ENCODE peak calls at places on chromosome X, in seven cellular contexts. One of them, this sample, is unnamed.
A peak's percentile ranks its signal among the peaks of the same experiment; 100 is the strongest.

GRCh38 chrX:153966841-153967535 is 4.6 kb downstream of the HCFC1 start:
- DNase-seq in lower lobe of right lung: no peak
- DNase-seq in fibroblast of lung: peak; percentile 15
- DNase-seq in testis: no peak
- DNase-seq in mesendoderm: no peak
- DNase-seq in lung: no peak
- DNase-seq in neural progenitor cell: no peak
- DNase-seq in this sample: no peak

GRCh38 chrX:66163849-66164401 is at the start of gene HEPH:
- DNase-seq in lower lobe of right lung: no peak
- DNase-seq in lung: no peak
- DNase-seq in fibroblast of lung: peak; percentile 52
- DNase-seq in testis: peak; percentile 15
- DNase-seq in neural progenitor cell: peak; percentile 65
- DNase-seq in mesendoderm: peak; percentile 91
- DNase-seq in this sample: no peak

GRCh38 chrX:129540068-129540653 is at the start of gene OCRL:
- DNase-seq in testis: peak; percentile 75
- DNase-seq in lower lobe of right lung: peak; percentile 81
- DNase-seq in lung: peak; percentile 73
- DNase-seq in fibroblast of lung: peak; percentile 58
- DNase-seq in neural progenitor cell: peak; percentile 84
- DNase-seq in mesendoderm: peak; percentile 75
- DNase-seq in this sample: peak; percentile 21

GRCh38 chrX:132694331-132694823 is 205.5 kb upstream of the MBNL3 start:
- DNase-seq in lower lobe of right lung: no peak
- DNase-seq in neural progenitor cell: no peak
- DNase-seq in testis: no peak
- DNase-seq in lung: no peak
- DNase-seq in mesendoderm: peak; percentile 14
- DNase-seq in fibroblast of lung: no peak
- DNase-seq in this sample: no peak

GRCh38 chrX:18994713-18995112 is 10.8 kb upstream of the PHKA2 start:
- DNase-seq in fibroblast of lung: peak; percentile 88
- DNase-seq in lung: no peak
- DNase-seq in neural progenitor cell: no peak
- DNase-seq in testis: no peak
- DNase-seq in lower lobe of right lung: no peak
- DNase-seq in mesendoderm: no peak
- DNase-seq in this sample: no peak

GRCh38 chrX:5867778-5868177 is 360.9 kb downstream of the NLGN4X start:
- DNase-seq in testis: no peak
- DNase-seq in lower lobe of right lung: no peak
- DNase-seq in fibroblast of lung: no peak
- DNase-seq in neural progenitor cell: no peak
- DNase-seq in lung: no peak
- DNase-seq in mesendoderm: no peak
- DNase-seq in this sample: no peak

GRCh38 chrX:143683486-143683885 is 37.1 kb downstream of the SPANXN2 start:
- DNase-seq in fibroblast of lung: no peak
- DNase-seq in lower lobe of right lung: no peak
- DNase-seq in lung: no peak
- DNase-seq in testis: no peak
- DNase-seq in neural progenitor cell: peak; percentile 1
- DNase-seq in mesendoderm: no peak
- DNase-seq in this sample: no peak

GRCh38 chrX:130166503-130166777 is 799 bp upstream of the AIFM1 start:
- DNase-seq in lower lobe of right lung: no peak
- DNase-seq in fibroblast of lung: no peak
- DNase-seq in lung: no peak
- DNase-seq in testis: no peak
- DNase-seq in mesendoderm: no peak
- DNase-seq in neural progenitor cell: no peak
- DNase-seq in this sample: no peak

GRCh38 chrX:78747471-78747870 is at the start of gene LPAR4:
- DNase-seq in lung: no peak
- DNase-seq in mesendoderm: peak; percentile 74
- DNase-seq in fibroblast of lung: peak; percentile 42
- DNase-seq in neural progenitor cell: peak; percentile 88
- DNase-seq in testis: peak; percentile 13
- DNase-seq in lower lobe of right lung: no peak
- DNase-seq in this sample: no peak

GRCh38 chrX:43805579-43805978 is 76.7 kb downstream of the MAOB start:
- DNase-seq in testis: no peak
- DNase-seq in fibroblast of lung: peak; percentile 10
- DNase-seq in neural progenitor cell: no peak
- DNase-seq in lower lobe of right lung: no peak
- DNase-seq in mesendoderm: no peak
- DNase-seq in lung: no peak
- DNase-seq in this sample: no peak

GRCh38 chrX:121221321-121221977 is 174.0 kb downstream of the GLUD2 start:
- DNase-seq in lung: no peak
- DNase-seq in mesendoderm: no peak
- DNase-seq in fibroblast of lung: no peak
- DNase-seq in lower lobe of right lung: no peak
- DNase-seq in neural progenitor cell: no peak
- DNase-seq in testis: no peak
- DNase-seq in this sample: no peak

DNA sequence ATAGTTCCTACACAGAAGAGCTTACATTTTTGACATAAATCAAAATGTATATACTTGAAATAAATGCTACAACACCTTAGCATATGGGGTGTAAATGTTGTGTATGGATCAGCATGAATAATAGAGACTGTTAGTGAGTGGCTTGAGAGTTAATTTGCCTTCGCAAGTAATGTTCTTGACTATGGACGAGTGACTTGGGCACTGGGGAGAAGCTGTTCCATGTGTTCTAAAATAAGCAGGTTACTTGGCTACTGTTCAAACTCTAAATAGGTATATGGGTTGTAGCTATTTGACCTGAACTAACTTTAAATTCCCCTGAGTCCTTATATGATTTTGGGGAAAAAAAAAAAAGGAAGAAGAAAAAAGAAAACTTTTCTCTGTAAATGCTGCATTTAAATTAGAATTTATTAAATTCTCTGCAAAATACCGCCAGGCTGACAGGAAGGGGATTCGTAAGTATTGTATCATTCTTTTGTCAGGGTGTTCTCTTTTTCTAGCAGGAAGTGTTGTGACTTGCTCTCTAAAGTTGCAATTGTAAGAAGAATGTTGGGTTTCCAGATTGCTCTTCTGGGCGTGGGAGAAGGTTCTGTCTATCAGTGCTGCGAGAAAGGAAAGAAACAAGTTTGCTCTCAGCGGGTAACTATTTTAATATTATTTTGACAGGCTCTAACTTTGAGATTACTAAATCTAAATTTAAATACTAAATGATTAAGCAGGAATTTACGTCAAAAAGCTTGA is 32.2 kb downstream of the PLS3 start:
- DNase-seq in lower lobe of right lung: no peak
- DNase-seq in testis: peak; percentile 52
- DNase-seq in lung: no peak
- DNase-seq in mesendoderm: peak; percentile 66
- DNase-seq in fibroblast of lung: peak; percentile 68
- DNase-seq in neural progenitor cell: no peak
- DNase-seq in this sample: no peak
- H3K4me3 ChIP-seq in lower lobe of right lung: peak overlapping the region; percentile 39
- H3K4me3 ChIP-seq in testis: no peak overlapping the region
- H3K4me3 ChIP-seq in lung: no peak overlapping the region
- H3K4me3 ChIP-seq in mesendoderm: no peak overlapping the region
- H3K4me3 ChIP-seq in fibroblast of lung: peak overlapping the region; percentile 6
- H3K4me3 ChIP-seq in neural progenitor cell: no peak overlapping the region
- H3K4me3 ChIP-seq in this sample: no peak overlapping the region

GRCh38 chrX:72274526-72274925 is 2.5 kb downstream of the RPS4X start:
- DNase-seq in lung: no peak
- DNase-seq in lower lobe of right lung: no peak
- DNase-seq in neural progenitor cell: no peak
- DNase-seq in testis: no peak
- DNase-seq in mesendoderm: no peak
- DNase-seq in fibroblast of lung: peak; percentile 56
- DNase-seq in this sample: no peak
- H3K36me3 ChIP-seq in lung: peaks cover 32% of the 10 kb centered on the region
- H3K36me3 ChIP-seq in lower lobe of right lung: peaks cover 62% of the 10 kb centered on the region
- H3K36me3 ChIP-seq in neural progenitor cell: peaks cover 2% of the 10 kb centered on the region
- H3K36me3 ChIP-seq in testis: no peaks in the 10 kb centered on the region
- H3K36me3 ChIP-seq in mesendoderm: peaks cover 12% of the 10 kb centered on the region
- H3K36me3 ChIP-seq in fibroblast of lung: peaks cover 25% of the 10 kb centered on the region
- H3K36me3 ChIP-seq in this sample: peaks cover 48% of the 10 kb centered on the region

GRCh38 chrX:13008189-13008533 is 33.3 kb downstream of the TMSB4X start:
- DNase-seq in neural progenitor cell: no peak
- DNase-seq in lung: no peak
- DNase-seq in lower lobe of right lung: no peak
- DNase-seq in testis: no peak
- DNase-seq in mesendoderm: no peak
- DNase-seq in fibroblast of lung: no peak
- DNase-seq in this sample: no peak
- H3K4me1 ChIP-seq in neural progenitor cell: no peaks in the 10 kb centered on the region
- H3K4me1 ChIP-seq in lung: no peaks in the 10 kb centered on the region
- H3K4me1 ChIP-seq in lower lobe of right lung: peaks cover 24% of the 10 kb centered on the region
- H3K4me1 ChIP-seq in testis: no peaks in the 10 kb centered on the region
- H3K4me1 ChIP-seq in mesendoderm: peaks cover 4% of the 10 kb centered on the region
- H3K4me1 ChIP-seq in fibroblast of lung: no peaks in the 10 kb centered on the region
- H3K4me1 ChIP-seq in this sample: peaks cover 50% of the 10 kb centered on the region

DNA sequence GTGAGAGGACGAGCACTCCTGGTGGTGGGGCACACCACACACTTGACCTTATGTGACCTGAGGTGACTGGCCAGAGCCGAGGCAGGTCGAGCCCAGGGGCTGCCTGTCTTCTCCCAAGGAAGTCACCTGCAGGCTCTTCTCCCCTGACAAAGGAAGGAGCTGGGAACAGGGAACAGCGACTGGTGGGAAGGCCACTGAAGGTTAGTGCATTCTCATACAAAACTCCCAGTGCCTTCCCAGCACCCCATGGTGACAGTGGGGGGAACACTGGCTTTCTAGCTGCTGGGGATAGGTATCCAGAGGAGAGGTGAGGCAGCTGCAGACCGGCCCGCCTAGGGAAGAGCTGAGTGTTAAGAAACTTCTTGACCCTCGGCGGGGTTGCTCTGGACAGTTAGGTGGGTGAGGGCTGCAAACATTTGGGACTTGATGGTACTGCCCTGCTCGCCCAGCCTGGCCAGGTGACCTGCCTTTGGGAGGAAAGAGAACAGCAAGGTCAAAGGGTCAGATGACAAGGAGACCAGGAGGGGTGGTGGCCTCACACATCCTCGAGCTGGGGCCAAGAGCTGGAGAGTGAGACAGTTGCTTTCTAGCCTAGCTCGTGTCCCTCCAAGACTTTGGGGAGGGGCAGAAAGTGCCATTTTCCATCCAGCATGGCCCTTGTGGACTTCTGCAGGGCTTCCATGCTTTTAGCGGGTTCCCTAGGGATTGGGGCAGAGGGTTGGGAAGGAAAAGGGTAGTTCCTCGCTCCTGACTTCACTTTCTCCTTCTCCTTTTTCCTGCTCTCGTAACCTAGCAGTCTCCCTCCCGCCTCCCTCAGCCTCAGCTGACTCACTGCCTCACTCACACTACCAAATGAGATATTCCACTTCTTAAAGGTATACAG is 2.7 kb downstream of the NALF2 start:
- DNase-seq in lower lobe of right lung: no peak
- DNase-seq in fibroblast of lung: no peak
- DNase-seq in mesendoderm: no peak
- DNase-seq in neural progenitor cell: no peak
- DNase-seq in lung: peak; percentile 24
- DNase-seq in testis: no peak
- DNase-seq in this sample: no peak
- H3K4me3 ChIP-seq in lower lobe of right lung: no peak overlapping the region
- H3K4me3 ChIP-seq in fibroblast of lung: no peak overlapping the region
- H3K4me3 ChIP-seq in mesendoderm: no peak overlapping the region
- H3K4me3 ChIP-seq in neural progenitor cell: peak overlapping the region; percentile 70
- H3K4me3 ChIP-seq in lung: no peak overlapping the region
- H3K4me3 ChIP-seq in testis: no peak overlapping the region
- H3K4me3 ChIP-seq in this sample: no peak overlapping the region

GRCh38 chrX:40122487-40122886 is 24.7 kb upstream of the BCOR start:
- DNase-seq in fibroblast of lung: no peak
- DNase-seq in lung: no peak
- DNase-seq in mesendoderm: no peak
- DNase-seq in lower lobe of right lung: no peak
- DNase-seq in neural progenitor cell: no peak
- DNase-seq in testis: no peak
- DNase-seq in this sample: no peak
- H3K36me3 ChIP-seq in fibroblast of lung: no peaks in the 10 kb centered on the region
- H3K36me3 ChIP-seq in lung: no peaks in the 10 kb centered on the region
- H3K36me3 ChIP-seq in mesendoderm: no peaks in the 10 kb centered on the region
- H3K36me3 ChIP-seq in lower lobe of right lung: no peaks in the 10 kb centered on the region
- H3K36me3 ChIP-seq in neural progenitor cell: no peaks in the 10 kb centered on the region
- H3K36me3 ChIP-seq in testis: no peaks in the 10 kb centered on the region
- H3K36me3 ChIP-seq in this sample: no peaks in the 10 kb centered on the region

GRCh38 chrX:24203072-24203808 is 53.7 kb downstream of the ZFX start:
- DNase-seq in lower lobe of right lung: no peak
- DNase-seq in testis: no peak
- DNase-seq in neural progenitor cell: no peak
- DNase-seq in lung: no peak
- DNase-seq in mesendoderm: no peak
- DNase-seq in fibroblast of lung: no peak
- DNase-seq in this sample: no peak
- H3K4me1 ChIP-seq in lower lobe of right lung: peaks cover 8% of the 10 kb centered on the region
- H3K4me1 ChIP-seq in testis: no peaks in the 10 kb centered on the region
- H3K4me1 ChIP-seq in neural progenitor cell: no peaks in the 10 kb centered on the region
- H3K4me1 ChIP-seq in lung: peaks cover 16% of the 10 kb centered on the region
- H3K4me1 ChIP-seq in mesendoderm: no peaks in the 10 kb centered on the region
- H3K4me1 ChIP-seq in fibroblast of lung: no peaks in the 10 kb centered on the region
- H3K4me1 ChIP-seq in this sample: peaks cover 6% of the 10 kb centered on the region

GRCh38 chrX:2311483-2311882 is 189.3 kb downstream of the DHRSX start:
- DNase-seq in lung: no peak
- DNase-seq in fibroblast of lung: peak; percentile 33
- DNase-seq in lower lobe of right lung: no peak
- DNase-seq in testis: no peak
- DNase-seq in neural progenitor cell: peak; percentile 97
- DNase-seq in mesendoderm: peak; percentile 98
- DNase-seq in this sample: no peak
- H3K4me3 ChIP-seq in lung: no peak overlapping the region
- H3K4me3 ChIP-seq in fibroblast of lung: no peak overlapping the region
- H3K4me3 ChIP-seq in lower lobe of right lung: no peak overlapping the region
- H3K4me3 ChIP-seq in testis: no peak overlapping the region
- H3K4me3 ChIP-seq in neural progenitor cell: peak overlapping the region; percentile 27
- H3K4me3 ChIP-seq in mesendoderm: no peak overlapping the region
- H3K4me3 ChIP-seq in this sample: no peak overlapping the region

DNA sequence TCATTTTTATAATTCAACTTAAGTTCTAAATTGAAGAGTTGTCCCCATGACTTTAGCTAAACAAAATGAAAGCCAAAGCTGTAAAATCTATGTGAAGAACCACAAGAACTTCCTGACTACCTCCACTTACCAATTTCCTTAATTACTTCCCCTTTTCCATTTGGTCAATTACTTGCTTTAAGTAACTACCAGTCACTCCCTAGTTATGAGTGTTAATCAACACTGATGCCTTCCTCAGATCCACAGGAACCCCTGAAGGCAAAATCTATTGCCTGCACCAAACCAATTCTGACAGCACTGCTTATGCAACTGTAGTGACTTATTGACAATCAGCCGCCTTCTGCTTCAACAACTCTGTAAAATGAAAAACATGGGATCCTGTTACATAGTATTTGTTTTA is 10.5 kb downstream of the RBMX start:
- DNase-seq in mesendoderm: no peak
- DNase-seq in testis: no peak
- DNase-seq in neural progenitor cell: no peak
- DNase-seq in lower lobe of right lung: no peak
- DNase-seq in fibroblast of lung: no peak
- DNase-seq in lung: no peak
- DNase-seq in this sample: no peak
- H3K36me3 ChIP-seq in mesendoderm: peaks cover 9% of the 10 kb centered on the region
- H3K36me3 ChIP-seq in testis: no peaks in the 10 kb centered on the region
- H3K36me3 ChIP-seq in neural progenitor cell: peaks cover 25% of the 10 kb centered on the region
- H3K36me3 ChIP-seq in lower lobe of right lung: peaks cover 72% of the 10 kb centered on the region
- H3K36me3 ChIP-seq in fibroblast of lung: no peaks in the 10 kb centered on the region
- H3K36me3 ChIP-seq in lung: peaks cover 11% of the 10 kb centered on the region
- H3K36me3 ChIP-seq in this sample: peaks cover 46% of the 10 kb centered on the region

This sample was measured in CD4-positive, CD25-positive, alpha-beta regulatory T cell.